ENCODE peak calls at places on chromosomes 13 and 19, in nine cellular contexts. M is hepatic stellate cell, W is NCI-H446 treated with DMSO at 0.1 percent for 48 hours, H is mesothelial cell of epicardium, X is omental fat pad, Z is NCI-H460, T is kidney tubule cell, P is neuronal stem cell, K is A549. E is an unnamed sample.

GRCh38 chr19:4206818-4207484 is 22.4 kb upstream of the EBI3 start:
- DNase-seq in M (peak), W (peak), H (no peak), X (no peak), Z (peak), T (peak), P (no peak), K (peak), E (no peak)

GRCh38 chr19:35226748-35227147 is 1.8 kb downstream of the FAM187B start:
- DNase-seq in M (no peak), W (no peak), H (no peak), X (no peak), Z (no peak), T (no peak), P (no peak), K (no peak), E (no peak)

GRCh38 chr13:22848539-22849052 is 332.2 kb upstream of the SGCG start:
- DNase-seq in M (no peak), W (no peak), H (no peak), X (no peak), Z (no peak), T (peak), P (no peak), K (no peak), E (no peak)

GRCh38 chr13:105763851-105764250 is 771.6 kb downstream of the EFNB2 start:
- DNase-seq in M (no peak), W (no peak), H (no peak), X (no peak), Z (no peak), T (peak), P (no peak), K (no peak), E (no peak)

GRCh38 chr19:35894342-35894741 is 6.0 kb downstream of the NFKBID start:
- DNase-seq in M (no peak), W (no peak), H (no peak), X (no peak), Z (no peak), T (no peak), P (no peak), K (no peak), E (no peak)

GRCh38 chr19:33507021-33507956 is 14.3 kb downstream of the PEPD start:
- DNase-seq in M (no peak), W (no peak), H (no peak), X (no peak), Z (no peak), T (no peak), P (no peak), K (no peak), E (no peak)

GRCh38 chr19:42477117-42477516 is 34.4 kb upstream of the CXCL17 start:
- DNase-seq in M (no peak), W (no peak), H (no peak), X (no peak), Z (no peak), T (no peak), P (no peak), K (no peak), E (no peak)

GRCh38 chr13:93226065-93226622 is 463 bp upstream of the GPC6 start:
- DNase-seq in M (no peak), W (no peak), H (no peak), X (no peak), Z (no peak), T (no peak), P (peak), K (no peak), E (no peak)

GRCh38 chr19:52566588-52566987 is 3.5 kb upstream of the ZNF701 start:
- DNase-seq in M (no peak), W (no peak), H (no peak), X (no peak), Z (peak), T (peak), P (no peak), K (peak), E (no peak)

E was measured in cerebellum.